ENCODE peak calls at places on chromosomes 7 and 10, in seven cellular contexts. C is fibroblast of pulmonary artery; K is endodermal cell; F is NT2/D1; V is heart right ventricle; P is CD8-positive, alpha-beta memory T cell; B is iPS DF 6.9. Y is an unnamed sample.

GRCh38 chr7:68564741-68565140 is 1033.5 kb upstream of the AUTS2 start:
- DNase-seq in P (no peak), C (no peak), V (no peak), K (no peak), F (no peak), B (no peak), Y (no peak)

GRCh38 chr7:121605297-121605640 is 209.2 kb upstream of the FAM3C start:
- DNase-seq in P (no peak), V (no peak), F (no peak), B (no peak), C (peak), K (no peak), Y (no peak)

GRCh38 chr7:511476-512145 is 8.0 kb downstream of the PDGFA start:
- DNase-seq in F (no peak), B (no peak), C (no peak), K (no peak), P (no peak), V (peak), Y (no peak)

GRCh38 chr10:11165591-11166543 is 148.2 kb downstream of the CELF2 start:
- DNase-seq in P (peak), K (peak), B (no peak), F (no peak), C (peak), V (peak), Y (peak)

GRCh38 chr7:157329447-157329846 is 7.4 kb upstream of the DNAJB6 start:
- DNase-seq in B (no peak), V (no peak), P (no peak), F (no peak), C (no peak), K (no peak), Y (no peak)

GRCh38 chr7:99780588-99780987 is 3.4 kb downstream of the CYP3A4 start:
- DNase-seq in C (no peak), F (no peak), K (no peak), V (no peak), B (no peak), P (no peak), Y (no peak)

GRCh38 chr7:68725843-68726242 is 872.4 kb upstream of the AUTS2 start:
- DNase-seq in B (no peak), C (no peak), V (no peak), K (no peak), F (no peak), P (no peak), Y (no peak)

GRCh38 chr7:27351786-27352185 is 109.2 kb downstream of the EVX1 start:
- DNase-seq in C (no peak), V (no peak), P (no peak), F (no peak), B (no peak), K (no peak), Y (peak)

GRCh38 chr7:3138992-3139391 is 95.3 kb upstream of the CARD11 start:
- DNase-seq in P (no peak), F (no peak), B (no peak), K (no peak), C (no peak), V (no peak), Y (no peak)

GRCh38 chr7:92832623-92833023 is 3.8 kb downstream of the CDK6 start:
- DNase-seq in P (no peak), B (no peak), V (no peak), C (no peak), F (no peak), K (no peak), Y (no peak)

GRCh38 chr10:61701055-61701705 is 38.5 kb downstream of the CABCOCO1 start:
- DNase-seq in F (no peak), V (no peak), B (no peak), P (no peak), C (no peak), K (no peak), Y (no peak)

GRCh38 chr7:72493850-72494661 is 81.9 kb upstream of the CALN1 start:
- DNase-seq in K (peak), F (peak), C (peak), B (peak), V (peak), P (no peak), Y (peak)

GRCh38 chr10:94314913-94315545 is 47.7 kb downstream of the NOC3L start:
- DNase-seq in V (no peak), K (peak), F (no peak), C (peak), B (no peak), P (no peak), Y (no peak)

DNA sequence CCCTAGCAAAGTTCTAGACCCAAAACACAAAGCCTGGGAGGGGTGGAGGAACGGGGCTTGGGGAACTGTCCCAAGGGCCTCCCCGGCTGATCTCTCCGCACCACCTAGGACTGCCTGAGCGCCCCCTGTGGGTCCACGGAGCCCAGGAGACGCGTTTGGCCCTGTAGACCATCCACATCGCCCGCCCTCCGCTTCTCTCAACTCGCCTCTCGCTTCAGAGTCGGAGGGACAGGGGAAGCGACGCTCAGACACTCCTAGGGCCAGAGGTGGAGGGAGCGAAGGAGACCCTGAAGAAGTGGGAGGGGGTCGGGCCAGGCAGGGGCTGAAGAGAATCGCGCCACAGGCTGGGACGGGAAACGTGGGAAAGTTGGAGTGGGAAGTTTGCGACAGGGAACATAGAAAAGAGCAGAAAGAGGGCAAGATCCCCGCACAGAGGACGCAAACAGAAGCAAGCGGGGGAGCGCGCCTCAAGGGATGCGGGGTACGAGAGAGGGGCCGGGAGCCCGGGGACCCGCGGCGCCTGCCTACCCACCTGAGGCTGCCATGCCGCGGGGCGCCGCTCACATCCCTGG is 378 bp downstream of the PIK3AP1 start:
- DNase-seq in V (peak), C (no peak), B (no peak), F (peak), K (peak), P (peak), Y (no peak)
- H3K4me3 ChIP-seq in V (peak), C (no peak), B (peak), F (peak), K (peak), P (peak), Y (peak)

GRCh38 chr7:132877578-132877977 is 204.3 kb downstream of the CHCHD3 start:
- DNase-seq in P (no peak), F (peak), C (no peak), V (no peak), B (peak), K (no peak), Y (no peak)

GRCh38 chr7:132879579-132879978 is 202.3 kb downstream of the CHCHD3 start:
- DNase-seq in K (no peak), P (no peak), F (no peak), C (no peak), B (no peak), V (no peak), Y (no peak)

GRCh38 chr7:132878228-132878919 is 203.5 kb downstream of the CHCHD3 start:
- DNase-seq in F (no peak), P (no peak), C (no peak), K (no peak), B (no peak), V (no peak), Y (no peak)

GRCh38 chr7:132881317-132881716 is 200.6 kb downstream of the CHCHD3 start:
- DNase-seq in F (no peak), P (no peak), B (no peak), K (no peak), V (no peak), C (no peak), Y (no peak)

DNA sequence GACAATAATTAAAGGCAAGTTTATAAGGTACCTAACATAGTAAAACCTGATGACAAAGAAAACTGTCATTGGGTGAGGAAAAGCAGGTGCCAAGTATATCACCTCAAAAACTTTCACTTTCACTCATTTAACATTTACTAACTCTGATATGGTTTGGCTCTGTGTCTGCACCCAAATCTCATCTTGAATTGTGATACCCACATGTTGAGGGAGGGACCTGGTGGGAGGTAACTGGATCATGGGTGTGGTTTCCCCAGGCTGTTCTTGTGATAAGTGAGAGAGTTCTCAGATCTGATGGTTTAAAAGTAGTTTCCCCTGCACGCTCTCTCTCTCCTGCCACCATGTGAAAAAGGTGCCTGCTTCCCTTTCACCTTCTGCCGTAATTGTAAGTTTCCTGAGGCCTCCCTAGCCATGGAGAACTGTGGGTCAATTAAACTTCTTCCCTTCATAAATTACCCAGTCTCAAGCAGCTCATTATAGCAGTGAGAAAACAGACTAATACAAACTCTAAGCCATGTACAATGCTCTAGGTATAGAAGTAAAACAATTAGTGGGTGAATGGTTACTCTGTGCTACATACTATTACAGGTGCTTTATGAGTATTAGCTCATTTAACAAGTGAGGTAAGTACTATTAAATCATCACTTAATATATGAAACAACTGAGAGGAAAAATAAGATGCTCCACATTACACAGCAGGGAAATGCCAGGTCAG is 199.0 kb downstream of the CHCHD3 start:
- DNase-seq in B (no peak), F (no peak), V (no peak), C (no peak), K (no peak), P (peak), Y (peak)
- H3K4me3 ChIP-seq in B (no peak), F (no peak), V (no peak), C (no peak), K (no peak), P (no peak), Y (no peak)

GRCh38 chr7:94639384-94639783 is 16.5 kb downstream of the SGCE start:
- DNase-seq in C (no peak), V (no peak), K (no peak), P (no peak), F (no peak), B (no peak), Y (no peak)
- H3K4me3 ChIP-seq in C (no peak), V (no peak), K (peak), P (no peak), F (no peak), B (no peak), Y (no peak)

DNA sequence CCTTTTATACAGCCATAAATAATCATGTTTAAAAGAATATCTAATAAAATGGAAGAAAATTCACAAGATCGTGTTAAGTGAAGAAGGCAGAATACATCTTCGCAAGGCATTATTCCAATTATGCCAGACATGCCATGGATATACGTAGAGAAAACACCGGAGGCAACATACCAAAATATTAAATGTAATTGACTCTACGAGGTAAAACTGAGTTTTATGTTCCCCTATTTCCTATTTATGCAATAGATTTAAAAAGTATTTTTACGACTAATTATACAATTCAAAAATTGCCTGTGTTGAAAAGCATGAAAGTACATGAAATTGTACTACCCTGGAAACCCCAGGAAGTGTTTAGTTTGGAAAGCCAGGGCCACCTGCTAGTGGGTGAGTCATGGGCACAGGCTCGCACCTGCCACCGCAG is 935 bp upstream of the REPIN1 start:
- DNase-seq in B (no peak), P (no peak), C (no peak), V (no peak), F (no peak), K (no peak), Y (peak)
- H3K4me3 ChIP-seq in B (peak), P (peak), C (peak), V (peak), F (peak), K (peak), Y (peak)

GRCh38 chr7:105849122-105849855 is 27.1 kb downstream of the ATXN7L1 start:
- DNase-seq in K (peak), C (peak), B (peak), V (no peak), P (peak), F (peak), Y (peak)
- H3K4me3 ChIP-seq in K (no peak), C (no peak), B (no peak), V (no peak), P (peak), F (no peak), Y (no peak)

GRCh38 chr7:15678646-15679045 is 7.8 kb downstream of the MEOX2 start:
- DNase-seq in K (no peak), B (no peak), V (no peak), P (no peak), C (no peak), F (no peak), Y (no peak)
- H3K4me3 ChIP-seq in K (no peak), B (no peak), V (peak), P (no peak), C (no peak), F (no peak), Y (no peak)

Y was measured in Jurkat, Clone E6-1.